ENCODE peak calls at places on chromosomes 2 and 18, in four cellular contexts. O, Q, K and D are unnamed samples.

GRCh38 chr18:6561029-6561861 is 146.5 kb upstream of the L3MBTL4 start:
- DNase-seq in K (no peak), O (no peak), Q (peak), D (no peak)

GRCh38 chr2:120845281-120845680 is 109.6 kb downstream of the GLI2 start:
- DNase-seq in O (no peak), Q (no peak), K (no peak), D (peak)

GRCh38 chr2:23584054-23584745 is 199.2 kb downstream of the KLHL29 start:
- DNase-seq in O (no peak), K (no peak), Q (no peak), D (no peak)

GRCh38 chr2:35125871-35126270 is 1229.7 kb upstream of the CRIM1 start:
- DNase-seq in K (no peak), O (no peak), Q (no peak), D (no peak)

GRCh38 chr2:120419073-120419472 is 73.1 kb downstream of the INHBB start:
- DNase-seq in O (no peak), K (no peak), Q (peak), D (no peak)

GRCh38 chr2:238341536-238341935 is 21.2 kb downstream of the TRAF3IP1 start:
- DNase-seq in O (no peak), K (no peak), Q (no peak), D (no peak)

GRCh38 chr2:237735762-237736161 is 62.8 kb upstream of the RBM44 start:
- DNase-seq in O (no peak), Q (no peak), K (no peak), D (no peak)

GRCh38 chr2:79040967-79041582 is 15.6 kb downstream of the REG3G start:
- DNase-seq in O (no peak), K (no peak), Q (no peak), D (no peak)

GRCh38 chr18:35443847-35444246 is 53.9 kb downstream of the INO80C start:
- DNase-seq in Q (no peak), K (no peak), O (no peak), D (no peak)

GRCh38 chr2:127174977-127175376 is 45.1 kb downstream of the CYP27C1 start:
- DNase-seq in K (no peak), Q (no peak), O (no peak), D (peak)

GRCh38 chr2:224518806-224519580 is 66.2 kb downstream of the CUL3 start:
- DNase-seq in O (peak), Q (no peak), K (no peak), D (peak)